ENCODE peak calls at places on chromosomes 7 and 10, in ten cellular contexts. O is left cardiac atrium; Z is cardiac muscle cell; M is SJSA1; V is COR-L47; J is neuronal stem cell; R is activated CD4-positive, alpha-beta memory T cell treated with anti-CD3 and anti-CD28 coated beads, Interleukin-2, amount 10 ng/mL, durations not matched to agents 7 days and 5 days; I is amniotic epithelial cell; P is iPS-NIHi11; L is ureter. F is an unnamed sample.

GRCh38 chr10:42836771-42837468 is 54.3 kb downstream of the BMS1 start:
- DNase-seq in O (no peak), Z (peak), M (no peak), V (no peak), J (no peak), R (no peak), I (peak), P (peak), L (no peak), F (peak)

GRCh38 chr7:150838965-150839650 is 13.2 kb upstream of the AOC1 start:
- DNase-seq in O (no peak), Z (no peak), M (peak), V (no peak), J (no peak), R (no peak), I (no peak), P (no peak), L (no peak), F (peak)

GRCh38 chr10:5512881-5513698 is 11.7 kb upstream of the CALML3 start:
- DNase-seq in O (no peak), Z (no peak), M (no peak), V (no peak), J (no peak), R (no peak), I (peak), P (no peak), L (no peak), F (no peak)

GRCh38 chr10:14142631-14143270 is 188.0 kb downstream of the FRMD4A start:
- DNase-seq in O (no peak), Z (no peak), M (no peak), V (no peak), J (no peak), R (no peak), I (no peak), P (no peak), L (no peak), F (no peak)

GRCh38 chr7:91212592-91212991 is 51.6 kb upstream of the FZD1 start:
- DNase-seq in O (no peak), Z (no peak), M (no peak), V (no peak), J (no peak), R (no peak), I (no peak), P (peak), L (no peak), F (no peak)

GRCh38 chr7:27155816-27156507 is 513 bp downstream of the HOXA7 start:
- DNase-seq in O (no peak), Z (no peak), M (peak), V (no peak), J (no peak), R (no peak), I (no peak), P (no peak), L (peak), F (no peak)

GRCh38 chr7:5450549-5451327 is 27.1 kb upstream of the TNRC18 start:
- DNase-seq in O (peak), Z (peak), M (no peak), V (peak), J (peak), R (peak), I (no peak), P (peak), L (no peak), F (peak)

GRCh38 chr7:131890191-131890590 is 333.8 kb upstream of the PODXL start:
- DNase-seq in O (no peak), Z (no peak), M (no peak), V (no peak), J (no peak), R (no peak), I (no peak), P (no peak), L (no peak), F (no peak)

GRCh38 chr10:75104842-75105241 is 6.6 kb upstream of the SAMD8 start:
- DNase-seq in O (no peak), Z (no peak), M (no peak), V (no peak), J (no peak), R (no peak), I (no peak), P (no peak), L (no peak), F (no peak)

GRCh38 chr10:113691381-113691780 is 11.7 kb downstream of the CASP7 start:
- DNase-seq in O (no peak), Z (no peak), M (no peak), V (no peak), J (no peak), R (no peak), I (no peak), P (no peak), L (no peak), F (no peak)

GRCh38 chr10:76553700-76554470 is 1083.7 kb downstream of the KCNMA1 start:
- DNase-seq in O (no peak), Z (peak), M (no peak), V (no peak), J (no peak), R (no peak), I (no peak), P (no peak), L (no peak), F (no peak)

GRCh38 chr10:15369642-15370211 is 1.4 kb downstream of the FAM171A1 start:
- DNase-seq in O (peak), Z (peak), M (no peak), V (no peak), J (no peak), R (no peak), I (no peak), P (peak), L (no peak), F (peak)

F was measured in thyroid gland.